ENCODE peak calls at places on chromosomes 11 and 22, in six cellular contexts. One of them, this sample, is unnamed.

GRCh38 chr11:66619080-66619554 is 2.7 kb downstream of the RBM14 start:
- DNase-seq in BJ: peak
- DNase-seq in osteocyte: no peak
- DNase-seq in GM23338: no peak
- DNase-seq in hepatocyte: peak
- DNase-seq in lung: no peak
- DNase-seq in this sample: no peak

GRCh38 chr11:76614471-76615183 is 55.9 kb downstream of the LRRC32 start:
- DNase-seq in hepatocyte: no peak
- DNase-seq in osteocyte: no peak
- DNase-seq in GM23338: no peak
- DNase-seq in BJ: no peak
- DNase-seq in lung: no peak
- DNase-seq in this sample: no peak

GRCh38 chr22:41875531-41876242 is 39.2 kb downstream of the SHISA8 start:
- DNase-seq in lung: no peak
- DNase-seq in hepatocyte: no peak
- DNase-seq in osteocyte: no peak
- DNase-seq in GM23338: no peak
- DNase-seq in BJ: no peak
- DNase-seq in this sample: no peak

GRCh38 chr11:129998107-129998506 is 4.5 kb downstream of the PRDM10 start:
- DNase-seq in osteocyte: no peak
- DNase-seq in hepatocyte: no peak
- DNase-seq in GM23338: no peak
- DNase-seq in BJ: no peak
- DNase-seq in lung: no peak
- DNase-seq in this sample: no peak

GRCh38 chr11:3950996-3951662 is 95.7 kb downstream of the STIM1 start:
- DNase-seq in hepatocyte: peak
- DNase-seq in osteocyte: no peak
- DNase-seq in lung: no peak
- DNase-seq in BJ: no peak
- DNase-seq in GM23338: peak
- DNase-seq in this sample: no peak

GRCh38 chr11:121140369-121140768 is 39.3 kb downstream of the TECTA start:
- DNase-seq in lung: no peak
- DNase-seq in hepatocyte: no peak
- DNase-seq in GM23338: no peak
- DNase-seq in osteocyte: no peak
- DNase-seq in BJ: no peak
- DNase-seq in this sample: no peak

GRCh38 chr22:19567383-19568009 is 43.3 kb upstream of the CLDN5 start:
- DNase-seq in osteocyte: no peak
- DNase-seq in BJ: no peak
- DNase-seq in GM23338: no peak
- DNase-seq in hepatocyte: no peak
- DNase-seq in lung: no peak
- DNase-seq in this sample: no peak

GRCh38 chr22:32919629-32920028 is 118.1 kb downstream of the TIMP3 start:
- DNase-seq in BJ: no peak
- DNase-seq in hepatocyte: no peak
- DNase-seq in GM23338: no peak
- DNase-seq in lung: no peak
- DNase-seq in osteocyte: no peak
- DNase-seq in this sample: no peak

GRCh38 chr22:39364646-39365405 is 15.0 kb downstream of the SYNGR1 start:
- DNase-seq in hepatocyte: no peak
- DNase-seq in GM23338: no peak
- DNase-seq in lung: no peak
- DNase-seq in osteocyte: no peak
- DNase-seq in BJ: no peak
- DNase-seq in this sample: no peak

GRCh38 chr11:1501421-1502167 is 15.0 kb upstream of the MOB2 start:
- DNase-seq in hepatocyte: no peak
- DNase-seq in osteocyte: no peak
- DNase-seq in GM23338: no peak
- DNase-seq in BJ: no peak
- DNase-seq in lung: no peak
- DNase-seq in this sample: no peak

GRCh38 chr11:119863811-119864601 is 135.0 kb upstream of the NECTIN1 start:
- DNase-seq in BJ: no peak
- DNase-seq in hepatocyte: peak
- DNase-seq in osteocyte: no peak
- DNase-seq in GM23338: peak
- DNase-seq in lung: no peak
- DNase-seq in this sample: no peak

GRCh38 chr11:7422544-7423331 is 62.6 kb upstream of the OLFML1 start:
- DNase-seq in lung: no peak
- DNase-seq in BJ: no peak
- DNase-seq in osteocyte: no peak
- DNase-seq in hepatocyte: no peak
- DNase-seq in GM23338: no peak
- DNase-seq in this sample: peak

GRCh38 chr11:87134524-87135106 is 96.9 kb downstream of the TMEM135 start:
- DNase-seq in hepatocyte: no peak
- DNase-seq in lung: no peak
- DNase-seq in osteocyte: no peak
- DNase-seq in BJ: no peak
- DNase-seq in GM23338: no peak
- DNase-seq in this sample: no peak

GRCh38 chr11:24422371-24422770 is 74.5 kb upstream of the LUZP2 start:
- DNase-seq in osteocyte: no peak
- DNase-seq in GM23338: no peak
- DNase-seq in hepatocyte: no peak
- DNase-seq in lung: no peak
- DNase-seq in BJ: no peak
- DNase-seq in this sample: no peak

GRCh38 chr11:4539603-4540219 is 5.3 kb upstream of the OR52M1 start:
- DNase-seq in GM23338: peak
- DNase-seq in osteocyte: no peak
- DNase-seq in lung: peak
- DNase-seq in hepatocyte: peak
- DNase-seq in BJ: no peak
- DNase-seq in this sample: peak

GRCh38 chr22:36201630-36202312 is at the start of gene APOL4:
- DNase-seq in BJ: no peak
- DNase-seq in osteocyte: no peak
- DNase-seq in lung: peak
- DNase-seq in hepatocyte: peak
- DNase-seq in GM23338: no peak
- DNase-seq in this sample: no peak

GRCh38 chr11:71080239-71081097 is 171.9 kb downstream of the SHANK2 start:
- DNase-seq in BJ: no peak
- DNase-seq in osteocyte: no peak
- DNase-seq in lung: peak
- DNase-seq in GM23338: peak
- DNase-seq in hepatocyte: peak
- DNase-seq in this sample: peak

GRCh38 chr22:34502821-34503220 is 563.1 kb upstream of the ISX start:
- DNase-seq in BJ: no peak
- DNase-seq in hepatocyte: no peak
- DNase-seq in GM23338: no peak
- DNase-seq in osteocyte: no peak
- DNase-seq in lung: no peak
- DNase-seq in this sample: no peak
- TF ChIP-seq CTCF in BJ: no peak
- TF ChIP-seq CTCF in hepatocyte: no peak
- TF ChIP-seq CTCF in GM23338: no peak
- TF ChIP-seq CTCF in osteocyte: no peak
- TF ChIP-seq CTCF in lung: no peak
- TF ChIP-seq CTCF in this sample: no peak

GRCh38 chr11:113431746-113432145 is 43.5 kb downstream of the DRD2 start:
- DNase-seq in GM23338: no peak
- DNase-seq in lung: no peak
- DNase-seq in BJ: no peak
- DNase-seq in hepatocyte: no peak
- DNase-seq in osteocyte: no peak
- DNase-seq in this sample: no peak
- TF ChIP-seq CTCF in GM23338: no peak
- TF ChIP-seq CTCF in lung: no peak
- TF ChIP-seq CTCF in BJ: no peak
- TF ChIP-seq CTCF in hepatocyte: no peak
- TF ChIP-seq CTCF in osteocyte: no peak
- TF ChIP-seq CTCF in this sample: no peak

GRCh38 chr11:17762309-17762974 is 27.9 kb downstream of the KCNC1 start:
- DNase-seq in hepatocyte: no peak
- DNase-seq in BJ: no peak
- DNase-seq in GM23338: no peak
- DNase-seq in lung: no peak
- DNase-seq in osteocyte: no peak
- DNase-seq in this sample: peak
- TF ChIP-seq CTCF in hepatocyte: no peak
- TF ChIP-seq CTCF in BJ: no peak
- TF ChIP-seq CTCF in GM23338: peak
- TF ChIP-seq CTCF in lung: no peak
- TF ChIP-seq CTCF in osteocyte: no peak
- TF ChIP-seq CTCF in this sample: peak

GRCh38 chr11:117443269-117444186 is 115.9 kb downstream of the CEP164 start:
- DNase-seq in osteocyte: no peak
- DNase-seq in hepatocyte: peak
- DNase-seq in lung: peak
- DNase-seq in GM23338: peak
- DNase-seq in BJ: no peak
- DNase-seq in this sample: peak
- TF ChIP-seq CTCF in osteocyte: peak
- TF ChIP-seq CTCF in hepatocyte: peak
- TF ChIP-seq CTCF in lung: peak
- TF ChIP-seq CTCF in GM23338: peak
- TF ChIP-seq CTCF in BJ: peak
- TF ChIP-seq CTCF in this sample: peak

DNA sequence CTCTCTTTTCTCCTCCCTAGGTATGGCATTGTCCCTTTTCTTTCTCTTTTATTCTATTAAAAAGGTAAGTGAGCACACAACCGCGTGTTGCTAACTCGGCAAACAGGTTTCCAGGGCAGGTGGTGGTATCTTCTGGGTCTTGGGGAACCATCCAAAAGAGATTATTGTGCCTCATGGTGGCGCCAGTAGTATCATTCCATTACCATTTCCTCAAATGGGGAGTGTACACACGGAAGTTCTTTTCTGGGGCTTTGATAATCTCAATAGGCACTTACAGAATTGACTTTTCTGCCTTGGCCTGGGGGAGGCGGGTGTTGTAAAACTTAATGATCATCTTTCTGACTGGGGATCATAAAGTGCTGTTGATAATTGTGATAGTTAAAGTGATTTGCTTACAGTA is 234.1 kb downstream of the KIRREL3 start:
- DNase-seq in GM23338: peak
- DNase-seq in osteocyte: no peak
- DNase-seq in lung: peak
- DNase-seq in hepatocyte: peak
- DNase-seq in BJ: no peak
- DNase-seq in this sample: no peak
- TF ChIP-seq CTCF in GM23338: peak
- TF ChIP-seq CTCF in osteocyte: no peak
- TF ChIP-seq CTCF in lung: no peak
- TF ChIP-seq CTCF in hepatocyte: no peak
- TF ChIP-seq CTCF in BJ: no peak
- TF ChIP-seq CTCF in this sample: no peak

GRCh38 chr11:95092549-95093324 is 3.1 kb downstream of the ENDOD1 start:
- DNase-seq in GM23338: peak
- DNase-seq in osteocyte: no peak
- DNase-seq in hepatocyte: peak
- DNase-seq in BJ: no peak
- DNase-seq in lung: no peak
- DNase-seq in this sample: peak
- TF ChIP-seq CTCF in GM23338: peak
- TF ChIP-seq CTCF in osteocyte: peak
- TF ChIP-seq CTCF in hepatocyte: peak
- TF ChIP-seq CTCF in BJ: peak
- TF ChIP-seq CTCF in lung: no peak
- TF ChIP-seq CTCF in this sample: peak

DNA sequence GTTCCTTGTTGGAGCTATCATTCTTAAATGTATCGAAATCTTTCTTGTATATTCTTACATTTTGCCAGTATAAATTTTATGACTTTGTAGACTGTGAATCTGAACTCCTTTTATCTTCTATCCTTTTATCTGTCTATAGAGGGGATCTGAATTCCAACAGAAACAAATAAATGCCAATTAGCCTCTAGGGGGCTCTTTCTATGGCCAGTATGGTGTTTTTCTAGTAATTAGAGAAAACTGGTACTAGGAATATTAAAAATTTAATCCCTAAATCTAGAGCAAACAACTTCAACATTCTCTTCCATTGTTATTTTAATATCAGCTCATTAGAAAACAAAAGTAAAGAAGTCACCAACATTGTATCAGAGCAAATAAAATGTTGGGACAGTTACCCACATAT is 21.5 kb upstream of the CAT start:
- DNase-seq in lung: no peak
- DNase-seq in BJ: no peak
- DNase-seq in hepatocyte: no peak
- DNase-seq in GM23338: peak
- DNase-seq in osteocyte: no peak
- DNase-seq in this sample: no peak
- TF ChIP-seq CTCF in lung: no peak
- TF ChIP-seq CTCF in BJ: no peak
- TF ChIP-seq CTCF in hepatocyte: no peak
- TF ChIP-seq CTCF in GM23338: no peak
- TF ChIP-seq CTCF in osteocyte: no peak
- TF ChIP-seq CTCF in this sample: no peak

This sample was measured in GM13977.